ENCODE peak calls at places on chromosomes 6 and 20, in four cellular contexts. G, T, V and O are unnamed samples.

GRCh38 chr20:57835462-57836455 is 125.9 kb upstream of the PMEPA1 start:
- DNase-seq in G (no peak), T (no peak), V (peak), O (no peak)

GRCh38 chr6:148747145-148747492 is 289 bp downstream of the UST start:
- DNase-seq in G (peak), T (peak), V (peak), O (no peak)

GRCh38 chr6:113630365-113630737 is 226.8 kb upstream of the MARCKS start:
- DNase-seq in G (no peak), T (no peak), V (no peak), O (no peak)

GRCh38 chr20:38162149-38162548 is 2.9 kb downstream of the TGM2 start:
- DNase-seq in G (no peak), T (no peak), V (no peak), O (peak)

GRCh38 chr6:119533603-119534279 is 184.2 kb upstream of the MAN1A1 start:
- DNase-seq in G (no peak), T (no peak), V (no peak), O (no peak)

GRCh38 chr6:125445054-125445453 is 143.3 kb upstream of the HDDC2 start:
- DNase-seq in G (no peak), T (no peak), V (peak), O (no peak)

GRCh38 chr6:43942616-43943015 is 172.6 kb downstream of the VEGFA start:
- DNase-seq in G (no peak), T (peak), V (no peak), O (no peak)

GRCh38 chr6:149127212-149127611 is 190.3 kb upstream of the TAB2 start:
- DNase-seq in G (no peak), T (no peak), V (no peak), O (no peak)

GRCh38 chr6:148500402-148500801 is 157.8 kb downstream of the SASH1 start:
- DNase-seq in G (no peak), T (no peak), V (no peak), O (no peak)

GRCh38 chr6:26439552-26440125 is 665 bp upstream of the BTN3A3 start:
- DNase-seq in G (no peak), T (no peak), V (no peak), O (peak)

GRCh38 chr6:47306887-47307286 is 2.8 kb downstream of the TNFRSF21 start:
- DNase-seq in G (no peak), T (no peak), V (no peak), O (no peak)

GRCh38 chr6:134757911-134758361 is 192.0 kb downstream of the ALDH8A1 start:
- DNase-seq in G (no peak), T (no peak), V (no peak), O (no peak)

GRCh38 chr6:93779086-93779858 is 359.9 kb upstream of the EPHA7 start:
- DNase-seq in G (no peak), T (no peak), V (no peak), O (no peak)

GRCh38 chr6:137883400-137883888 is 16.4 kb downstream of the TNFAIP3 start:
- DNase-seq in G (no peak), T (no peak), V (no peak), O (no peak)
- TF ChIP-seq POLR2A in G (no peak), T (no peak), V (no peak), O (no peak)

GRCh38 chr20:62388839-62389600 is 2.1 kb downstream of the RPS21 start:
- DNase-seq in G (no peak), T (no peak), V (no peak), O (no peak)
- TF ChIP-seq POLR2A in G (no peak), T (no peak), V (no peak), O (peak)

GRCh38 chr6:143742955-143743255 is 65.1 kb downstream of the PHACTR2 start:
- DNase-seq in G (no peak), T (no peak), V (no peak), O (no peak)
- TF ChIP-seq POLR2A in G (no peak), T (no peak), V (no peak), O (no peak)

DNA sequence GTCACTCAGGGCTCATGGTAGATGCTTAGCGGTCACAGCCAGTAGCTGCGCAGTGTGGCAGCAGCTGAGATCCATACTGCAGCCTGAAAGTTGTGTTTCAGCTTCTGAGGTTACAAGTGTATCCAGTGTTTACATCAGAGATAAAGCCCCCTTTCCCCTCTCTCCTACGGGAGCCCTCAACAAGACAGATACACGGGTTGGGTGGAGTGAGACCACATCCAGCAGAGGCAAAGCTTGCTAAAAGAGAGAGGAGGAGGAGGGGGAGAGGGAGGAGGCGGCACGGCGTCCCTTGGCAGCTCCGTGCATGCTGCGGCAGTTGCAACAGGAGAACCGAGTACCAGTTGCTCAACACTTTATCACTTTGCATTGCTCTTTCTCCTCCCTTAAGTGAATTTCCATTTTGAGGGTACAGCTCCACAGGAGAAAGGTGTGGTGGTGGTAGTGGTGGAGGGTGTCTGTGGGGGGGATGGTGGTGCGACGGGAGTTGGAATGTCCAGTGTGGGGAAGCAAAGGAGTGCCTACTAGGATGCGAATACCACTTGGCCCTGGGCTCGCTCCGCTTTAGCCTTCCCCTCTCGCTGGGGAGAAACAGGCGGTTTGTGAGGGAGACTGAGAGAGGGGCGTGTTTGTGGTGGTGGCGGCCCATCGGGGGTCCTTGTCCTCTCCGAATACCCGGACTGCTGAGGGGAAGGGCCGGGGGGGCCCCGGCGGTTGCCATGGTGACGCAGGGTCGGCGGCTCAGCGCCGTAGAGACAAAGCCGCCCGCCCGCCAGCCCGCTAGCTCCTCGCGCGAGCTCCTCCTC is 405 bp upstream of the RNF182 start:
- DNase-seq in G (no peak), T (peak), V (peak), O (no peak)
- TF ChIP-seq POLR2A in G (no peak), T (no peak), V (no peak), O (no peak)